ENCODE peak calls at places on chromosomes 11 and 22, in four cellular contexts. One of them, this sample, is unnamed.

GRCh38 chr11:27254744-27255446 is 108.1 kb downstream of the CCDC34 start:
- DNase-seq in HCT116: no peak
- DNase-seq in K562: no peak
- DNase-seq in SK-N-SH: no peak
- DNase-seq in this sample: no peak

GRCh38 chr22:29750029-29750428 is 16.8 kb downstream of the ZMAT5 start:
- DNase-seq in K562: no peak
- DNase-seq in HCT116: no peak
- DNase-seq in SK-N-SH: no peak
- DNase-seq in this sample: no peak

GRCh38 chr11:27083782-27084181 is 43.2 kb downstream of the BBOX1 start:
- DNase-seq in SK-N-SH: no peak
- DNase-seq in HCT116: no peak
- DNase-seq in K562: no peak
- DNase-seq in this sample: no peak

GRCh38 chr11:2531987-2532703 is 87.3 kb downstream of the KCNQ1 start:
- DNase-seq in HCT116: no peak
- DNase-seq in SK-N-SH: no peak
- DNase-seq in K562: no peak
- DNase-seq in this sample: no peak

GRCh38 chr22:45225732-45226560 is 14.7 kb downstream of the KIAA0930 start:
- DNase-seq in K562: no peak
- DNase-seq in HCT116: no peak
- DNase-seq in SK-N-SH: no peak
- DNase-seq in this sample: no peak

GRCh38 chr11:69903206-69903605 is 84.0 kb upstream of the FGF3 start:
- DNase-seq in K562: no peak
- DNase-seq in HCT116: no peak
- DNase-seq in SK-N-SH: no peak
- DNase-seq in this sample: no peak

GRCh38 chr11:130313383-130314183 is 1.1 kb downstream of the ZBTB44 start:
- DNase-seq in SK-N-SH: no peak
- DNase-seq in HCT116: no peak
- DNase-seq in K562: peak; percentile 12
- DNase-seq in this sample: no peak

GRCh38 chr11:5197538-5197937 is 2.9 kb downstream of the OR51V1 start:
- DNase-seq in SK-N-SH: no peak
- DNase-seq in HCT116: no peak
- DNase-seq in K562: no peak
- DNase-seq in this sample: no peak

GRCh38 chr22:19223110-19223509 is 44.6 kb upstream of the SLC25A1 start:
- DNase-seq in HCT116: no peak
- DNase-seq in K562: no peak
- DNase-seq in SK-N-SH: no peak
- DNase-seq in this sample: no peak

GRCh38 chr11:102451693-102452460 is 688 bp downstream of the TMEM123 start:
- DNase-seq in K562: peak; percentile 81
- DNase-seq in SK-N-SH: peak; percentile 80
- DNase-seq in HCT116: no peak
- DNase-seq in this sample: peak; percentile 49

DNA sequence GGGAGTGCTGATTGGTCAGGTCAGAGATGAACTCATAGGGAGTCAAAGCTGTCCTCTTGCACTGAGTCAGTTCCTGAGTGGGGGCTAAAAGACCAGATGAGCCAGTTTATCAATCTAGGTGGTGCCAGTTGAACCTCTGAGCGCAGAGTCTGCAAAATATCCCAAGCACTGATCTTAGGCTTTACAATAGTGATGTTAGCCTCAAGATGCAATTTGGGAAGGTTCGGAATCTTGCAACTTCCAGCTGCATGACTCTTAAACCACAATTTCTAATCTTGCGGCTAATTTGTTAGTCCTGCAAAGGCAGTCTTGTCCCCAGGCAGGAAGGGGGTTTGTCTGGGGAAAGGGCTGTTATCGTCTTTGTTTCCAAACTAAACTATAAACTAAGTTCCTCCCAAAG is 92.3 kb upstream of the PARVA start:
- DNase-seq in SK-N-SH: no peak
- DNase-seq in HCT116: no peak
- DNase-seq in K562: no peak
- DNase-seq in this sample: no peak
- TF ChIP-seq JUND in SK-N-SH: peak; percentile 70
- TF ChIP-seq JUND in HCT116: no peak
- TF ChIP-seq JUND in K562: no peak
- TF ChIP-seq JUND in this sample: no peak

GRCh38 chr22:37387793-37388192 is 39.5 kb downstream of the ELFN2 start:
- DNase-seq in HCT116: no peak
- DNase-seq in K562: no peak
- DNase-seq in SK-N-SH: no peak
- DNase-seq in this sample: no peak
- TF ChIP-seq JUND in HCT116: no peak
- TF ChIP-seq JUND in K562: no peak
- TF ChIP-seq JUND in SK-N-SH: no peak
- TF ChIP-seq JUND in this sample: no peak

GRCh38 chr11:7688238-7688826 is 15.0 kb upstream of the CYB5R2 start:
- DNase-seq in K562: peak; percentile 18
- DNase-seq in SK-N-SH: peak; percentile 52
- DNase-seq in HCT116: peak; percentile 12
- DNase-seq in this sample: peak; percentile 31
- TF ChIP-seq JUND in K562: no peak
- TF ChIP-seq JUND in SK-N-SH: no peak
- TF ChIP-seq JUND in HCT116: no peak
- TF ChIP-seq JUND in this sample: no peak

GRCh38 chr22:38257170-38257569 is 15.6 kb downstream of the TMEM184B start:
- DNase-seq in HCT116: no peak
- DNase-seq in K562: no peak
- DNase-seq in SK-N-SH: no peak
- DNase-seq in this sample: no peak

GRCh38 chr22:38259370-38259769 is 13.4 kb downstream of the TMEM184B start:
- DNase-seq in SK-N-SH: no peak
- DNase-seq in HCT116: no peak
- DNase-seq in K562: no peak
- DNase-seq in this sample: no peak

GRCh38 chr22:38258895-38259294 is 13.9 kb downstream of the TMEM184B start:
- DNase-seq in SK-N-SH: no peak
- DNase-seq in K562: peak; percentile 53
- DNase-seq in HCT116: no peak
- DNase-seq in this sample: no peak

GRCh38 chr22:38255697-38256096 is 17.1 kb downstream of the TMEM184B start:
- DNase-seq in SK-N-SH: no peak
- DNase-seq in HCT116: no peak
- DNase-seq in K562: no peak
- DNase-seq in this sample: no peak

GRCh38 chr22:38257650-38258246 is 15.1 kb downstream of the TMEM184B start:
- DNase-seq in HCT116: no peak
- DNase-seq in SK-N-SH: no peak
- DNase-seq in K562: no peak
- DNase-seq in this sample: peak; percentile 27
- TF ChIP-seq JUND in HCT116: no peak
- TF ChIP-seq JUND in SK-N-SH: no peak
- TF ChIP-seq JUND in K562: no peak
- TF ChIP-seq JUND in this sample: no peak

GRCh38 chr11:29481721-29482120 is 535.1 kb downstream of the KCNA4 start:
- DNase-seq in HCT116: no peak
- DNase-seq in SK-N-SH: no peak
- DNase-seq in K562: no peak
- DNase-seq in this sample: no peak
- TF ChIP-seq JUND in HCT116: no peak
- TF ChIP-seq JUND in SK-N-SH: no peak
- TF ChIP-seq JUND in K562: no peak
- TF ChIP-seq JUND in this sample: no peak

This sample was measured in T47D.